ENCODE peak calls at places on chromosomes 7 and 10, in eight cellular contexts. D, W, X, U, V, K, R and J are unnamed samples.

GRCh38 chr7:96996937-96997511 is 8.3 kb upstream of the DLX6 start:
- DNase-seq in X (no peak), K (no peak), R (no peak), U (no peak), D (no peak), V (no peak), W (no peak), J (peak)

GRCh38 chr7:105353752-105354328 is 34.9 kb downstream of the SRPK2 start:
- DNase-seq in W (no peak), K (no peak), R (no peak), V (no peak), U (no peak), D (peak), X (no peak), J (no peak)

GRCh38 chr7:140079121-140079536 is 16.4 kb upstream of the PARP12 start:
- DNase-seq in K (peak), R (no peak), U (peak), W (peak), D (peak), X (peak), V (no peak), J (peak)

GRCh38 chr10:80272793-80273522 is 16.5 kb downstream of the MAT1A start:
- DNase-seq in U (no peak), X (peak), K (no peak), R (no peak), D (no peak), W (no peak), V (no peak), J (no peak)

GRCh38 chr7:7895004-7895650 is 73.5 kb upstream of the GLCCI1 start:
- DNase-seq in R (no peak), W (no peak), U (no peak), D (no peak), V (no peak), K (no peak), X (no peak), J (peak)

GRCh38 chr10:68364101-68364886 is 31.6 kb upstream of the PBLD start:
- DNase-seq in V (no peak), K (no peak), W (no peak), U (no peak), R (no peak), X (no peak), D (no peak), J (no peak)

GRCh38 chr7:159143780-159144755 is 599 bp downstream of the VIPR2 start:
- DNase-seq in R (no peak), X (peak), V (no peak), W (no peak), U (peak), K (peak), D (no peak), J (peak)

GRCh38 chr10:129756912-129757861 is 206.9 kb downstream of the EBF3 start:
- DNase-seq in U (no peak), K (no peak), R (no peak), W (no peak), V (no peak), X (no peak), D (no peak), J (no peak)

GRCh38 chr10:111142082-111142481 is 65.3 kb downstream of the ADRA2A start:
- DNase-seq in W (no peak), V (no peak), R (peak), K (no peak), X (no peak), U (peak), D (no peak), J (no peak)

GRCh38 chr7:1053002-1053411 is 8.7 kb downstream of the GPR146 start:
- DNase-seq in W (no peak), R (no peak), V (no peak), K (no peak), U (peak), X (no peak), D (no peak), J (peak)

GRCh38 chr7:82325416-82325815 is 118.2 kb downstream of the CACNA2D1 start:
- DNase-seq in D (no peak), R (no peak), X (no peak), W (no peak), U (no peak), K (no peak), V (no peak), J (no peak)

GRCh38 chr10:111785921-111786320 is 397.6 kb downstream of the GPAM start:
- DNase-seq in X (no peak), R (no peak), K (no peak), W (no peak), U (no peak), D (no peak), V (no peak), J (no peak)

GRCh38 chr7:142508251-142508650 is 241.0 kb upstream of the PRSS1 start:
- DNase-seq in D (no peak), K (no peak), V (no peak), R (peak), W (peak), U (no peak), X (peak), J (no peak)

GRCh38 chr10:29784175-29784773 is 149.5 kb upstream of the SVIL start:
- DNase-seq in W (peak), R (peak), K (no peak), U (peak), X (peak), D (no peak), V (no peak), J (no peak)

GRCh38 chr10:132910901-132911711 is 31.3 kb downstream of the CFAP46 start:
- DNase-seq in D (no peak), X (no peak), V (no peak), R (no peak), K (no peak), W (no peak), U (no peak), J (no peak)

GRCh38 chr7:22001345-22002004 is 55.8 kb upstream of the CDCA7L start:
- DNase-seq in V (peak), U (peak), D (peak), R (peak), X (peak), K (peak), W (peak), J (peak)

GRCh38 chr7:157446322-157446721 is 109.5 kb downstream of the DNAJB6 start:
- DNase-seq in V (no peak), U (no peak), K (no peak), D (no peak), W (no peak), X (no peak), R (no peak), J (no peak)

GRCh38 chr10:97647556-97647955 is 7.1 kb downstream of the PI4K2A start:
- DNase-seq in R (no peak), W (peak), X (no peak), D (no peak), V (no peak), K (no peak), U (no peak), J (peak)

GRCh38 chr7:151226875-151227782 is at the start of gene ABCF2:
- DNase-seq in R (peak), D (peak), X (peak), V (peak), U (peak), K (peak), W (peak), J (peak)

GRCh38 chr7:85041599-85042216 is 145.1 kb downstream of the SEMA3D start:
- DNase-seq in R (peak), U (peak), X (peak), V (peak), W (peak), D (peak), K (peak), J (peak)

GRCh38 chr10:7635431-7636125 is 31.2 kb downstream of the ITIH5 start:
- DNase-seq in R (no peak), W (no peak), X (no peak), U (peak), D (no peak), V (no peak), K (no peak), J (peak)

GRCh38 chr10:63977329-63977923 is 456.2 kb downstream of the REEP3 start:
- DNase-seq in U (peak), X (peak), W (peak), K (peak), V (peak), D (peak), R (peak), J (peak)

GRCh38 chr7:43639858-43640491 is 57.1 kb downstream of the STK17A start:
- DNase-seq in U (no peak), K (no peak), R (no peak), X (peak), W (peak), V (no peak), D (no peak), J (peak)

GRCh38 chr7:155382802-155383171 is 75.1 kb upstream of the EN2 start:
- DNase-seq in K (no peak), W (no peak), R (no peak), X (no peak), V (no peak), D (no peak), U (no peak), J (no peak)

GRCh38 chr10:2214035-2214434 is 476.7 kb upstream of the ADARB2 start:
- DNase-seq in U (no peak), V (no peak), W (peak), D (no peak), X (no peak), K (no peak), R (no peak), J (no peak)

GRCh38 chr7:107718456-107719193 is 25.3 kb upstream of the CBLL1 start:
- DNase-seq in U (no peak), R (no peak), D (no peak), X (no peak), V (no peak), W (peak), K (no peak), J (no peak)

GRCh38 chr10:78149193-78149592 is 115.5 kb downstream of the RPS24 start:
- DNase-seq in X (no peak), V (no peak), U (no peak), K (no peak), D (no peak), R (no peak), W (no peak), J (no peak)

GRCh38 chr7:130290745-130291144 is 2.2 kb upstream of the CPA4 start:
- DNase-seq in V (no peak), K (no peak), U (no peak), X (no peak), D (no peak), W (peak), R (peak), J (no peak)

GRCh38 chr10:123665371-123666286 is 526 bp upstream of the GPR26 start:
- DNase-seq in W (no peak), K (peak), D (no peak), V (no peak), U (peak), R (no peak), X (no peak), J (peak)

GRCh38 chr7:30984359-30985107 is 20.8 kb downstream of the GHRHR start:
- DNase-seq in R (peak), W (peak), V (no peak), U (peak), D (no peak), K (no peak), X (no peak), J (peak)

GRCh38 chr7:121960678-121961461 is 87.9 kb downstream of the PTPRZ1 start:
- DNase-seq in D (no peak), V (no peak), X (peak), K (no peak), U (no peak), W (peak), R (peak), J (peak)

GRCh38 chr7:121966538-121967332 is 93.8 kb downstream of the PTPRZ1 start:
- DNase-seq in R (no peak), W (no peak), D (no peak), U (no peak), K (no peak), V (no peak), X (no peak), J (no peak)

DNA sequence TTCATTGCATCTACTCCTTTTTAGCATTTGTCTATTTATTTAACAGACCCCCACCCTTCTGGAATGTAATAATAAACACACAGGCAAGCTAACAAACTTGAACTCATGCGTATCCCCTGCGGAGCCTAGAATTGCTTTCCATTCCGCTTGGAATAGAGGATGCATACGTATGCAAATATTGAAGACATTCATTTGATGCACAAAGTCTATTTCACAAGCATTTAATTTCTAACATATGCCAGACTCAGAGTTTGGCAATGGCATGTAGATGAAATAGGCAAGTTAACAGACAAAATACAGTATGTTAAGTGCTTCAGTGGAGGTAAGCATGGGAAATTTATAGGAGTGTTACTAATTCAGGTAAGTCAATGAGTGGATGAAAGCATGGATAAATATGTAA is 88.5 kb downstream of the PTPRZ1 start:
- DNase-seq in R (no peak), W (no peak), V (no peak), X (no peak), D (no peak), K (no peak), U (no peak), J (no peak)
- H3K27ac ChIP-seq in R (no peak), W (no peak), V (no peak), X (no peak), D (no peak), K (no peak), U (peak), J (no peak)

GRCh38 chr7:78226059-78226658 is 427.6 kb downstream of the PHTF2 start:
- DNase-seq in W (peak), K (peak), V (no peak), R (peak), U (peak), D (peak), X (peak), J (peak)
- TF ChIP-seq CTCF in W (peak), K (peak), V (no peak), R (peak), U (peak), D (peak), X (peak), J (peak)

GRCh38 chr7:37421820-37422219 is 26.8 kb downstream of the ELMO1 start:
- DNase-seq in K (no peak), D (no peak), V (no peak), U (no peak), X (no peak), W (no peak), R (no peak), J (no peak)
- TF ChIP-seq EZH2phosphoT487 in K (no peak), D (no peak), V (no peak), U (no peak), X (no peak), W (no peak), R (no peak), J (no peak)

GRCh38 chr7:95335093-95335492 is 10.8 kb upstream of the PON1 start:
- DNase-seq in R (no peak), K (no peak), D (no peak), W (peak), X (no peak), U (no peak), V (no peak), J (no peak)

GRCh38 chr7:95331004-95331337 is 6.6 kb upstream of the PON1 start:
- DNase-seq in R (no peak), W (no peak), K (no peak), U (no peak), V (no peak), D (no peak), X (no peak), J (no peak)

GRCh38 chr7:95327356-95327755 is 3.0 kb upstream of the PON1 start:
- DNase-seq in R (no peak), X (no peak), D (no peak), U (no peak), K (no peak), W (no peak), V (no peak), J (no peak)

GRCh38 chr7:95334434-95334833 is 10.1 kb upstream of the PON1 start:
- DNase-seq in K (no peak), X (no peak), V (no peak), U (no peak), R (no peak), D (no peak), W (no peak), J (no peak)

GRCh38 chr7:95330194-95331003 is 6.1 kb upstream of the PON1 start:
- DNase-seq in U (no peak), D (no peak), W (no peak), V (peak), K (no peak), R (no peak), X (no peak), J (no peak)
- H3K27ac ChIP-seq in U (no peak), D (no peak), W (no peak), V (no peak), K (peak), R (no peak), X (no peak), J (no peak)

GRCh38 chr7:127940365-127941160 is 90.7 kb downstream of the LRRC4 start:
- DNase-seq in V (no peak), D (no peak), X (no peak), R (no peak), W (no peak), U (no peak), K (no peak), J (peak)

GRCh38 chr7:127935847-127936376 is 95.3 kb downstream of the LRRC4 start:
- DNase-seq in W (no peak), K (no peak), R (no peak), X (no peak), D (peak), U (no peak), V (no peak), J (no peak)

GRCh38 chr7:127937066-127937680 is 94.1 kb downstream of the LRRC4 start:
- DNase-seq in W (no peak), V (no peak), R (no peak), D (no peak), U (peak), X (no peak), K (no peak), J (no peak)

GRCh38 chr7:127941471-127941870 is 89.8 kb downstream of the LRRC4 start:
- DNase-seq in D (no peak), K (no peak), W (no peak), V (no peak), X (no peak), U (no peak), R (no peak), J (no peak)

DNA sequence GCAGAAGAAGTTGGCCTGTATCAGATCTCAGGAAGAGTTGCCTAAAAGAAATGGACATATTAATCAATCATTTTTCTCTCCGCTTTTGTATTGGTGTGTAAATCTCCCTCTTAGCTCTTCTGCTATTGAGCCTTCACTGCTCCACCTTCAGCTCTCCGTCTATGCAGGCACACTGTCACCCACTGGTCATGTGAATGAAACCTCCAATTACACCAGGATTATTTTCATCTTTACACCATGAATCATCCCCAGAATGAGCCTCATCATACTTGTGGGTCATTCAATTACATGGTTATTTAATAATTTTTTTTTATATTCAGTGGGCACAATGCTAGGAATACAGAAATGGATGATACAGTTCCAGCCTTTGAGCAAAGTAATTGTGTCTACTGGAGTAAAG is 92.6 kb downstream of the LRRC4 start:
- DNase-seq in R (no peak), K (no peak), X (peak), D (no peak), U (no peak), W (peak), V (no peak), J (no peak)
- TF ChIP-seq CTCF in R (no peak), K (peak), X (no peak), D (no peak), U (no peak), W (no peak), V (no peak), J (no peak)

DNA sequence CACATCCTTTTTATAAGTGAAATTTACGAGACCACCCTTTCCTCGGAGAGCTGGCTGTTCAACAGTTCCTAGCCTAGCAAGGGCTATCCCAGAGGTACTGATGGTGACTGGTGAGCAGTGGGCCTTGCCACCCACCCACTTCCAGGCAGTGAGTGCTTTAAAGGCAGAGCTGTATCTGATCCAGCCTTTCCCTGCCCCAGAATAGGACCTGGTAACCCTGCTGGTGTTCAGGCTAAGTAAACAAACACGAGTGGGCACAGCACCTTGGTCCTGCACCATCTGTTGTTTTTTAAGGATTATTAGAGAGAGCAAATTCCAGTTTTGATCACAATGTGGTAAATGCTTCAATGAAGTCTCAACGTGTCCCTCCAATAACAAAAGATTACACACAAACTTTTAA is 75.7 kb downstream of the COBL start:
- DNase-seq in V (no peak), U (no peak), R (no peak), D (no peak), W (no peak), X (no peak), K (no peak), J (no peak)
- TF ChIP-seq EZH2phosphoT487 in V (no peak), U (no peak), R (no peak), D (no peak), W (no peak), X (no peak), K (no peak), J (no peak)

GRCh38 chr10:122301055-122301810 is 30.1 kb downstream of the BTBD16 start:
- DNase-seq in W (no peak), V (no peak), X (peak), U (no peak), K (no peak), D (no peak), R (no peak), J (no peak)
- H3K27ac ChIP-seq in W (no peak), V (no peak), X (peak), U (no peak), K (no peak), D (no peak), R (no peak), J (no peak)

GRCh38 chr10:11951695-11952094 is 90.9 kb downstream of the UPF2 start:
- DNase-seq in V (no peak), X (no peak), K (no peak), R (no peak), W (no peak), D (no peak), U (no peak), J (no peak)
- TF ChIP-seq CTCF in V (no peak), X (no peak), K (no peak), R (no peak), W (no peak), D (no peak), U (no peak), J (no peak)

GRCh38 chr10:5033061-5033770 is 29.6 kb upstream of the AKR1C2 start:
- DNase-seq in W (peak), X (no peak), R (no peak), V (no peak), U (no peak), D (no peak), K (no peak), J (no peak)
- TF ChIP-seq EZH2phosphoT487 in W (no peak), X (no peak), R (no peak), V (no peak), U (no peak), D (no peak), K (no peak), J (no peak)